ENCODE peak calls at places on chromosomes 4 and X, in ten cellular contexts. N, H, D, E, F, B, Q, G, C and R are unnamed samples.
A peak's percentile ranks its signal among the peaks of the same experiment; 100 is the strongest.

GRCh38 chrX:51896626-51897025 is 3.2 kb downstream of the MAGED1 start:
- DNase-seq in N (no peak), H (no peak), D (no peak), E (no peak), F (no peak), B (no peak), Q (no peak), G (no peak), C (no peak), R (no peak)

GRCh38 chr4:62399242-62399641 is 1199.1 kb downstream of the ADGRL3 start:
- DNase-seq in N (no peak), H (no peak), D (no peak), E (no peak), F (no peak), B (no peak), Q (no peak), G (no peak), C (no peak), R (no peak)

GRCh38 chr4:128572778-128573241 is 236.7 kb upstream of the JADE1 start:
- DNase-seq in N (peak; percentile 67), H (no peak), D (no peak), E (no peak), F (no peak), B (no peak), Q (no peak), G (no peak), C (no peak), R (no peak)

GRCh38 chr4:17095771-17096170 is 197.3 kb upstream of the LDB2 start:
- DNase-seq in N (no peak), H (no peak), D (no peak), E (no peak), F (no peak), B (no peak), Q (no peak), G (no peak), C (no peak), R (no peak)

GRCh38 chr4:143700420-143701352 is at the start of gene FREM3:
- DNase-seq in N (no peak), H (no peak), D (no peak), E (no peak), F (no peak), B (peak; percentile 19), Q (no peak), G (peak; percentile 75), C (no peak), R (no peak)

GRCh38 chr4:155353923-155354540 is 22.7 kb downstream of the MAP9 start:
- DNase-seq in N (peak; percentile 60), H (no peak), D (peak; percentile 42), E (peak; percentile 18), F (peak; percentile 70), B (peak; percentile 39), Q (peak; percentile 40), G (peak; percentile 45), C (peak; percentile 21), R (no peak)

GRCh38 chr4:152896819-152897218 is 39.3 kb upstream of the FHDC1 start:
- DNase-seq in N (peak; percentile 6), H (peak; percentile 18), D (no peak), E (no peak), F (no peak), B (no peak), Q (no peak), G (no peak), C (no peak), R (no peak)

GRCh38 chrX:13828392-13828791 is 11.5 kb upstream of the GPM6B start:
- DNase-seq in N (no peak), H (no peak), D (no peak), E (no peak), F (no peak), B (no peak), Q (no peak), G (no peak), C (no peak), R (no peak)

GRCh38 chr4:22607382-22607781 is 85.4 kb upstream of the GBA3 start:
- DNase-seq in N (peak; percentile 24), H (peak; percentile 12), D (no peak), E (no peak), F (no peak), B (peak; percentile 59), Q (peak; percentile 29), G (peak; percentile 52), C (no peak), R (no peak)

DNA sequence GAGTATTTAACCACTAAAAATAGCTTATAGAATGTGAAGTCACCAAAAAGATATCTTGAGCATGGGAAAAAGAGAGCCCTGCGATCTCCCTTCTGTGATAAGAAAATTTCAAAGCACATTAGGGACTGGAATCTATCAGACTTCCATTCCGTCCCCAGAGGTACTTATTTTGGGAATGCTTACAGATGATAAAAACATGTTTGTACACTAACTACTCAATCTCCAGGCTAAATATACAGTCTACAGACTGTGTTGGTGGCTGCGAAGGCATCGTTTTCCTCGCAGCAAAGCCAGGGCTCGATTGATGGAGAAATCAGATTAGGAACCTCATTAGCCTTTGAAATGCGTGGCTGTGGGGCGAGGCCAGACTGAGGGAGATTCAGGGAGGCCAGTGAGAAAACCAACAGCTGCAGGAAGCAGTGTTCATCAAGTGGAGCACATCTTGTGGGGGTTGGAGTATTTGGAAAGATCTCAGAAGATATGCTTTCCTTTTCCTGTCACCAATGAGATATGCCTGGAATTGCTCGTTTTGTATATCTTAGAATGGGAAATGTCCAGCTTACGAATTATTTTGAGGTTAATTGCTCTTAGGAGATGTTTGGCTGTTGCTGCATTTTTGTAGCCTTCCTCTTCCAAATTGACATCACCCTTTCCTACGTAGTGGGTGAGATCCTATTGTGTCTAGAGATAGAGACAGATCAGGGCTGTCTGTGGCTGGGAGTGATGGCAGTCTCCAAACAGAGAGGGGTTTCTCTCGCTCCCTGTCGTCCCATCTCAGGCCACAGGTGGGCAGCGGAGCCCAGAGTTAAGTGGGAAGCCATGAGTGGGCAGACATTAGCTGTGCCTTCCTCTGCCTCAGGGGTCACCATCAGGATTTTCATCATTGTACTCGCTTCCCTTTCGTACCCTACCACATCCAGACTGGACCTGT is 225.0 kb upstream of the FAT1 start:
- DNase-seq in N (peak; percentile 32), H (no peak), D (no peak), E (no peak), F (no peak), B (peak; percentile 55), Q (no peak), G (peak; percentile 68), C (no peak), R (no peak)
- TF ChIP-seq CTCF in N (peak; percentile 69), H (peak; percentile 43), D (no peak), E (no peak), F (peak; percentile 10), B (peak; percentile 50), Q (no peak), G (peak; percentile 74), C (no peak), R (peak; percentile 62)

GRCh38 chrX:39757971-39758370 is 339.8 kb downstream of the BCOR start:
- DNase-seq in N (peak; percentile 73), H (no peak), D (no peak), E (no peak), F (no peak), B (no peak), Q (no peak), G (no peak), C (no peak), R (no peak)

GRCh38 chrX:39760930-39761329 is 336.8 kb downstream of the BCOR start:
- DNase-seq in N (no peak), H (no peak), D (no peak), E (no peak), F (no peak), B (no peak), Q (no peak), G (no peak), C (no peak), R (no peak)

GRCh38 chrX:39758791-39759525 is 338.8 kb downstream of the BCOR start:
- DNase-seq in N (no peak), H (no peak), D (no peak), E (no peak), F (no peak), B (no peak), Q (no peak), G (no peak), C (no peak), R (no peak)

GRCh38 chrX:39762266-39762841 is 335.4 kb downstream of the BCOR start:
- DNase-seq in N (peak; percentile 90), H (no peak), D (no peak), E (no peak), F (no peak), B (no peak), Q (no peak), G (no peak), C (no peak), R (no peak)

DNA sequence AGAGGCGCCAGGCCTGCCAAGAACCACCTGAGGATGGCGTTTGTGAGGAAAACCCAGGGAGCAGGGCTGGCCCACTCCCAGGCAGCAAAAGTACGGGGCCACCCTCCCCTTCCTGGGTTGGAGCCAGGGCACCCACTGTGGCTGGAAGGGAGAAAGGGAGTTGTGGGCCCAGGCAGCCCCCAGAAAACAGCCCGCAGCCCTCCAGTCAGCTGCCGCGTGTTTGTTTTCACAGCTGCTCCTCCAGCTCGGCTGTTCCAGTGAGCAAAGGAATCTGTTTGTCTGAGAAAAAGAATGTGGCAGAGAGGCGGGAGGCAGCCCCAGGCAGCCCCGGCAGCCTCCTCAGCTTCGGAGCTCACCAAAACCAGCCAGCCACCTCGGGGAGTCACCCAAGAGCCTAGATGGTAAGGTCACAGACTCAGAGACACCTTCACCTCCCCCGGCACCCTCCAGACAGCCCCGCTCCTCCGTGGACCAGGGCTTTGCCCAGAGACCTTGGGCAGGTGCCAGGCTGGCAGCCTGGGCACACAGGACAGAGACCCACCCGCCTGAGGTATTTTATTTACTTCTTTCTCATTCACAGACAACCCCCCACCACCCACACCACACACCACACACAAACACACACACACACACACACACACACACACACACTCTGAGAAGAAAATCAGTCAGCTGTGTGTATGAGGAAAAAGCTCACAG is 338.1 kb downstream of the BCOR start:
- DNase-seq in N (peak; percentile 90), H (no peak), D (no peak), E (no peak), F (peak; percentile 52), B (peak; percentile 39), Q (no peak), G (no peak), C (no peak), R (peak; percentile 94)
- TF ChIP-seq CTCF in N (no peak), H (no peak), D (no peak), E (no peak), F (no peak), B (no peak), Q (no peak), G (no peak), C (no peak), R (no peak)

GRCh38 chrX:124863303-124863702 is 456.4 kb upstream of the TEX13C start:
- DNase-seq in N (no peak), H (no peak), D (no peak), E (no peak), F (no peak), B (no peak), Q (no peak), G (peak; percentile 45), C (no peak), R (no peak)
- TF ChIP-seq CTCF in N (no peak), H (no peak), D (no peak), E (no peak), F (no peak), B (no peak), Q (no peak), G (peak; percentile 65), C (no peak), R (no peak)

DNA sequence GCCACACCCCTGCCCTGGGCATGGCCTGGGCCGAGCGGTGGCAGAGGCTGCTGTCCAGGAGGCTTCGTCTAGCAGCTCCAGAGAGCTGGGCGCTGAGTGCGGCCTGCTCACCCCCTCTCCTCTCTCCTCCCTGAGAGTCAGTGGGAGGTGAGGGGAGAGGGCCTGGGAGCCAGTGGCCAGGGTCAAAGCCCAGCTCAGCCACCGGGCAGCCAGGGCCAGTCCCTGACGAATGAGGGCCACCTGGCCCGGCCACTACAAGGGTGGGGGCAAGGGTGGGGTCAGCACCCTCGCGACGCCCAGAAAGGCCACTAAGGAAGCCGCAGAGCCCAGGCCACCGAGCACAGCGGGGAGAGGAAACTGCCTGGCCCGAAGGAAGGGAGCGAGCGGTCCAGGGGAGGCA is 131.7 kb downstream of the FAM53A start:
- DNase-seq in N (no peak), H (no peak), D (no peak), E (no peak), F (no peak), B (no peak), Q (no peak), G (no peak), C (no peak), R (no peak)
- TF ChIP-seq CTCF in N (no peak), H (no peak), D (no peak), E (no peak), F (no peak), B (no peak), Q (no peak), G (no peak), C (no peak), R (no peak)